ENCODE peak calls at places on chromosomes 16 and 17, in seven cellular contexts. One of them, this sample, is unnamed.
A peak's percentile ranks its signal among the peaks of the same experiment; 100 is the strongest.

GRCh38 chr16:66954097-66954659 is 6.9 kb upstream of the CES3 start:
- DNase-seq in DMS79: no peak
- DNase-seq in COR-L47: peak; percentile 63
- DNase-seq in nephron progenitor cell: peak; percentile 84
- DNase-seq in GM12891: no peak
- DNase-seq in fibroblast of lung: peak; percentile 58
- DNase-seq in SW480: peak; percentile 69
- DNase-seq in this sample: peak; percentile 78

GRCh38 chr16:31402687-31403086 is 9.6 kb downstream of the ITGAD start:
- DNase-seq in DMS79: no peak
- DNase-seq in SW480: no peak
- DNase-seq in COR-L47: no peak
- DNase-seq in nephron progenitor cell: no peak
- DNase-seq in GM12891: no peak
- DNase-seq in fibroblast of lung: peak; percentile 4
- DNase-seq in this sample: no peak

GRCh38 chr17:78476973-78477372 is 98.5 kb downstream of the PGS1 start:
- DNase-seq in GM12891: no peak
- DNase-seq in DMS79: no peak
- DNase-seq in fibroblast of lung: no peak
- DNase-seq in COR-L47: no peak
- DNase-seq in SW480: peak; percentile 27
- DNase-seq in nephron progenitor cell: no peak
- DNase-seq in this sample: no peak

GRCh38 chr16:72768611-72769010 is 279.3 kb downstream of the ZFHX3 start:
- DNase-seq in SW480: no peak
- DNase-seq in COR-L47: no peak
- DNase-seq in nephron progenitor cell: no peak
- DNase-seq in GM12891: no peak
- DNase-seq in DMS79: no peak
- DNase-seq in fibroblast of lung: no peak
- DNase-seq in this sample: no peak

GRCh38 chr17:77770331-77771105 is 188.0 kb upstream of the TNRC6C start:
- DNase-seq in GM12891: no peak
- DNase-seq in SW480: no peak
- DNase-seq in COR-L47: no peak
- DNase-seq in nephron progenitor cell: no peak
- DNase-seq in DMS79: no peak
- DNase-seq in fibroblast of lung: peak; percentile 92
- DNase-seq in this sample: no peak

GRCh38 chr17:79747508-79748295 is 17.0 kb downstream of the ENPP7 start:
- DNase-seq in DMS79: no peak
- DNase-seq in SW480: no peak
- DNase-seq in fibroblast of lung: no peak
- DNase-seq in nephron progenitor cell: peak; percentile 77
- DNase-seq in GM12891: no peak
- DNase-seq in COR-L47: peak; percentile 58
- DNase-seq in this sample: peak; percentile 70

GRCh38 chr17:59652119-59652518 is 32.4 kb downstream of the CLTC start:
- DNase-seq in fibroblast of lung: peak; percentile 79
- DNase-seq in SW480: no peak
- DNase-seq in nephron progenitor cell: no peak
- DNase-seq in COR-L47: no peak
- DNase-seq in DMS79: no peak
- DNase-seq in GM12891: no peak
- DNase-seq in this sample: no peak

GRCh38 chr17:50283714-50284432 is 9.6 kb downstream of the TMEM92 start:
- DNase-seq in GM12891: no peak
- DNase-seq in COR-L47: no peak
- DNase-seq in SW480: no peak
- DNase-seq in fibroblast of lung: no peak
- DNase-seq in DMS79: no peak
- DNase-seq in nephron progenitor cell: no peak
- DNase-seq in this sample: no peak

GRCh38 chr16:50121721-50122445 is 31.2 kb upstream of the TENT4B start:
- DNase-seq in DMS79: peak; percentile 8
- DNase-seq in GM12891: no peak
- DNase-seq in nephron progenitor cell: no peak
- DNase-seq in fibroblast of lung: no peak
- DNase-seq in COR-L47: peak; percentile 50
- DNase-seq in SW480: no peak
- DNase-seq in this sample: no peak

GRCh38 chr17:79905832-79906231 is 66.6 kb upstream of the CBX4 start:
- DNase-seq in SW480: peak; percentile 91
- DNase-seq in fibroblast of lung: no peak
- DNase-seq in GM12891: no peak
- DNase-seq in COR-L47: peak; percentile 8
- DNase-seq in nephron progenitor cell: no peak
- DNase-seq in DMS79: no peak
- DNase-seq in this sample: no peak

GRCh38 chr16:14489460-14489859 is 140.6 kb downstream of the PARN start:
- DNase-seq in nephron progenitor cell: no peak
- DNase-seq in GM12891: peak; percentile 25
- DNase-seq in DMS79: no peak
- DNase-seq in fibroblast of lung: no peak
- DNase-seq in SW480: peak; percentile 12
- DNase-seq in COR-L47: no peak
- DNase-seq in this sample: peak; percentile 59

GRCh38 chr16:48123104-48123788 is 32.5 kb downstream of the ABCC12 start:
- DNase-seq in COR-L47: no peak
- DNase-seq in nephron progenitor cell: no peak
- DNase-seq in fibroblast of lung: peak; percentile 99
- DNase-seq in SW480: peak; percentile 89
- DNase-seq in DMS79: no peak
- DNase-seq in GM12891: no peak
- DNase-seq in this sample: no peak

GRCh38 chr17:18191071-18191667 is 7.5 kb downstream of the ALKBH5 start:
- DNase-seq in GM12891: no peak
- DNase-seq in COR-L47: no peak
- DNase-seq in fibroblast of lung: no peak
- DNase-seq in nephron progenitor cell: no peak
- DNase-seq in SW480: no peak
- DNase-seq in DMS79: no peak
- DNase-seq in this sample: no peak

GRCh38 chr17:13594762-13595697 is 6.7 kb downstream of the HS3ST3A1 start:
- DNase-seq in fibroblast of lung: peak; percentile 86
- DNase-seq in DMS79: peak; percentile 3
- DNase-seq in COR-L47: no peak
- DNase-seq in SW480: peak; percentile 66
- DNase-seq in GM12891: peak; percentile 32
- DNase-seq in nephron progenitor cell: peak; percentile 85
- DNase-seq in this sample: peak; percentile 52

GRCh38 chr17:48637323-48638260 is 11.4 kb upstream of the HOXB9 start:
- DNase-seq in DMS79: no peak
- DNase-seq in nephron progenitor cell: peak; percentile 11
- DNase-seq in GM12891: no peak
- DNase-seq in fibroblast of lung: peak; percentile 68
- DNase-seq in SW480: no peak
- DNase-seq in COR-L47: no peak
- DNase-seq in this sample: no peak

GRCh38 chr17:36503456-36504155 is 17.1 kb downstream of the ZNHIT3 start:
- DNase-seq in COR-L47: no peak
- DNase-seq in SW480: no peak
- DNase-seq in nephron progenitor cell: no peak
- DNase-seq in DMS79: no peak
- DNase-seq in fibroblast of lung: no peak
- DNase-seq in GM12891: no peak
- DNase-seq in this sample: no peak